ENCODE peak calls at places on chromosomes 12 and 14, in six cellular contexts. H, X, G, D, C and V are unnamed samples.

GRCh38 chr12:130703733-130704375 is 12.2 kb downstream of the RIMBP2 start:
- DNase-seq in C (peak; percentile 28), G (peak; percentile 18), D (no peak), H (no peak), X (no peak), V (no peak)

GRCh38 chr12:20262131-20262530 is 106.2 kb upstream of the PDE3A start:
- DNase-seq in G (no peak), D (no peak), X (no peak), C (no peak), H (no peak), V (no peak)

GRCh38 chr12:120759591-120760348 is 34.1 kb downstream of the ACADS start:
- DNase-seq in G (no peak), C (no peak), H (no peak), D (no peak), X (no peak), V (no peak)

GRCh38 chr14:91352696-91353692 is 64.6 kb downstream of the CCDC88C start:
- DNase-seq in G (no peak), C (no peak), X (no peak), D (no peak), H (no peak), V (no peak)

GRCh38 chr12:43891856-43892574 is 56.1 kb downstream of the TMEM117 start:
- DNase-seq in H (peak; percentile 11), D (no peak), C (no peak), G (no peak), X (no peak), V (no peak)

GRCh38 chr14:104976198-104977007 is 1.8 kb downstream of the AHNAK2 start:
- DNase-seq in D (peak; percentile 67), H (peak; percentile 72), X (peak; percentile 81), G (peak; percentile 70), C (peak; percentile 90), V (peak; percentile 88)

GRCh38 chr12:62865860-62866407 is 69.0 kb downstream of the PPM1H start:
- DNase-seq in X (peak; percentile 44), H (peak; percentile 57), G (peak; percentile 62), C (no peak), D (no peak), V (no peak)

GRCh38 chr14:69079188-69079742 is 73.7 kb downstream of the DCAF5 start:
- DNase-seq in C (no peak), D (no peak), G (no peak), X (peak; percentile 86), H (peak; percentile 88), V (peak; percentile 86)

GRCh38 chr14:105880616-105881015 is 354.2 kb downstream of the TMEM121 start:
- DNase-seq in H (no peak), X (no peak), D (no peak), C (no peak), G (no peak), V (no peak)

GRCh38 chr14:50670196-50670875 is 2.2 kb upstream of the SAV1 start:
- DNase-seq in X (no peak), D (no peak), H (peak; percentile 49), C (no peak), G (peak; percentile 55), V (peak; percentile 73)

GRCh38 chr12:68451261-68452091 is 119.3 kb upstream of the MDM1 start:
- DNase-seq in D (no peak), X (peak; percentile 89), H (peak; percentile 89), G (no peak), C (no peak), V (peak; percentile 72)

GRCh38 chr14:64734990-64735389 is 30.8 kb downstream of the PLEKHG3 start:
- DNase-seq in G (no peak), X (peak; percentile 42), C (no peak), H (no peak), D (no peak), V (no peak)

GRCh38 chr14:99909500-99910064 is 116.4 kb downstream of the EML1 start:
- DNase-seq in C (peak; percentile 31), G (no peak), X (no peak), D (no peak), H (no peak), V (no peak)

GRCh38 chr12:24133385-24133784 is 183.9 kb upstream of the SOX5 start:
- DNase-seq in G (peak; percentile 80), D (peak; percentile 48), C (peak; percentile 71), X (no peak), H (no peak), V (no peak)

DNA sequence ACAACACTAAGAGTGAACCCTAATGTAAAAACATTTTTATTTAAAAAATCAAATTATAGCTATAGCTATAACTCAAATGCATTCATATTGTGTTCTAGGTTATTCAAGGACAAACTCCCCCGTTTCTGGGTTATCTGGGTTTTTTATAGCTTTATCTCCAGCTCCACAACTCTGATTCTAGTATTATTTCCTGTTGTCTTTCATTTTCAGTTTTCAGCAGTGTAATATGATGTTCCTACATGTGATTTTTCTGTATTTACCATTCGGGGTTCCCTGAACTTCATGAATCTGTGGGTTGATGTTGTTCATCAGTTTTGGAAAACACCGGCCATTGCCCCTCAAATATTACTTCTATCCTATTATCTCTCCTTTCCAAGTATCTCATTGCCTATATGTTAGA is 221.9 kb upstream of the FOXN3 start:
- DNase-seq in X (no peak), C (no peak), G (no peak), H (no peak), D (no peak), V (no peak)
- H3K4me2 ChIP-seq in X (no peak overlapping the region), C (no peak overlapping the region), G (no peak overlapping the region), H (no peak overlapping the region), D (no peak overlapping the region), V (no peak overlapping the region)

GRCh38 chr14:71711619-71712018 is 220.6 kb upstream of the RGS6 start:
- DNase-seq in H (peak; percentile 94), G (no peak), X (no peak), D (peak; percentile 26), C (no peak), V (peak; percentile 58)

GRCh38 chr14:71712478-71712877 is 219.8 kb upstream of the RGS6 start:
- DNase-seq in G (no peak), D (no peak), X (no peak), H (no peak), C (no peak), V (no peak)

GRCh38 chr14:71710001-71710400 is 222.2 kb upstream of the RGS6 start:
- DNase-seq in G (no peak), H (no peak), D (no peak), X (no peak), C (no peak), V (no peak)

GRCh38 chr14:71711131-71711530 is 221.1 kb upstream of the RGS6 start:
- DNase-seq in G (no peak), C (no peak), H (no peak), D (no peak), X (no peak), V (no peak)

DNA sequence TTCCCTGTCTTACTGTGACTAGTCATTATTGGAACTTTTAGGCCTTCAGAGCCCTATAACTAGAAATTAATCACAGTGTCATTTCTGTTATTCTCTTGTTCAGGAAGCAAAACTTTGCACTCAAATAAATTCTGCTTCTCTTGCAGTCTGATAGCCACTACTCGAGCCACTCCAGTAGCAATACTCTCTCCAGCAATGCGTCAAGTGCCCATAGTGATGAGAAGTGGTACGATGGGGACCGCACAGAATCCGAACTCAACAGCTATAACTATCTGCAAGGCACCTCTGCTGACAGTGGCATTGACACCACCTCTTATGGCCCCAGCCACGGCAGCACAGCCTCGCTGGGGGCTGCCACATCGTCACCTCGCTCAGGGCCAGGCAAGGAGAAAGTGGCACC is 223.2 kb upstream of the RGS6 start:
- DNase-seq in D (no peak), H (no peak), G (no peak), C (no peak), X (no peak), V (no peak)
- H4K91ac ChIP-seq in D (no peak overlapping the region), H (peak overlapping the region; percentile 40), G (no peak overlapping the region), C (no peak overlapping the region), X (no peak overlapping the region), V (no peak overlapping the region)

GRCh38 chr12:49297695-49298060 is 2.7 kb downstream of the PRPH start:
- DNase-seq in H (no peak), D (no peak), X (no peak), C (no peak), G (no peak), V (no peak)
- H3K4me2 ChIP-seq in H (no peak overlapping the region), D (peak overlapping the region; percentile 52), X (no peak overlapping the region), C (peak overlapping the region; percentile 99), G (peak overlapping the region; percentile 53), V (no peak overlapping the region)

GRCh38 chr12:128025856-128026255 is 241.1 kb upstream of the TMEM132C start:
- DNase-seq in C (no peak), G (peak; percentile 39), D (no peak), H (no peak), X (no peak), V (no peak)

GRCh38 chr12:128021561-128021960 is 245.4 kb upstream of the TMEM132C start:
- DNase-seq in H (no peak), X (no peak), C (no peak), G (no peak), D (no peak), V (no peak)

GRCh38 chr12:128015276-128015675 is 251.7 kb upstream of the TMEM132C start:
- DNase-seq in D (no peak), G (no peak), H (no peak), C (no peak), X (no peak), V (no peak)

GRCh38 chr12:128019996-128020544 is 246.9 kb upstream of the TMEM132C start:
- DNase-seq in C (no peak), D (no peak), H (no peak), X (no peak), G (no peak), V (no peak)
- H4K91ac ChIP-seq in C (no peak overlapping the region), D (no peak overlapping the region), H (no peak overlapping the region), X (no peak overlapping the region), G (no peak overlapping the region), V (peak overlapping the region; percentile 87)